ENCODE peak calls at places on chromosomes 3 and 15, in seven cellular contexts. I, C, G, Q, W, U and K are unnamed samples.

GRCh38 chr15:98174286-98174685 is 213.8 kb downstream of the ARRDC4 start:
- DNase-seq in I (no peak), C (no peak), G (no peak), Q (no peak), W (no peak), U (no peak), K (no peak)

GRCh38 chr3:37197810-37198371 is 23.5 kb upstream of the LRRFIP2 start:
- DNase-seq in I (no peak), C (no peak), G (no peak), Q (peak), W (no peak), U (peak), K (no peak)

GRCh38 chr3:177135841-177136492 is 61.3 kb downstream of the TBL1XR1 start:
- DNase-seq in I (no peak), C (no peak), G (no peak), Q (no peak), W (no peak), U (no peak), K (no peak)

GRCh38 chr3:72848703-72849081 is 447 bp upstream of the SHQ1 start:
- DNase-seq in I (no peak), C (no peak), G (no peak), Q (no peak), W (no peak), U (no peak), K (no peak)

GRCh38 chr3:60610441-60611112 is 640.7 kb downstream of the FHIT start:
- DNase-seq in I (no peak), C (no peak), G (peak), Q (peak), W (peak), U (peak), K (peak)

GRCh38 chr15:84604804-84605203 is 4.0 kb downstream of the ZSCAN2 start:
- DNase-seq in I (no peak), C (no peak), G (no peak), Q (no peak), W (no peak), U (no peak), K (no peak)

GRCh38 chr3:45881031-45882022 is 5.0 kb upstream of the CCR9 start:
- DNase-seq in I (no peak), C (no peak), G (no peak), Q (no peak), W (no peak), U (no peak), K (no peak)

GRCh38 chr15:71048913-71049675 is 66.2 kb upstream of the THSD4 start:
- DNase-seq in I (no peak), C (no peak), G (no peak), Q (peak), W (no peak), U (peak), K (no peak)

GRCh38 chr3:150073513-150073912 is 102.8 kb upstream of the PFN2 start:
- DNase-seq in I (no peak), C (no peak), G (no peak), Q (no peak), W (no peak), U (no peak), K (no peak)

GRCh38 chr15:38564557-38565286 is at the start of gene RASGRP1:
- DNase-seq in I (peak), C (peak), G (no peak), Q (peak), W (peak), U (peak), K (no peak)

GRCh38 chr3:42090973-42091731 is at the start of gene TRAK1:
- DNase-seq in I (no peak), C (no peak), G (peak), Q (no peak), W (no peak), U (peak), K (no peak)

GRCh38 chr15:77580991-77581682 is 51.6 kb downstream of the LINGO1 start:
- DNase-seq in I (no peak), C (no peak), G (peak), Q (no peak), W (no peak), U (no peak), K (no peak)

GRCh38 chr3:15703346-15703745 is 94.4 kb downstream of the ANKRD28 start:
- DNase-seq in I (no peak), C (no peak), G (no peak), Q (no peak), W (no peak), U (no peak), K (no peak)

GRCh38 chr15:81752149-81752942 is 293.5 kb downstream of the MEX3B start:
- DNase-seq in I (peak), C (no peak), G (peak), Q (peak), W (no peak), U (no peak), K (no peak)

GRCh38 chr15:75578948-75579908 is at the start of gene PTPN9:
- DNase-seq in I (peak), C (peak), G (peak), Q (peak), W (peak), U (peak), K (peak)

GRCh38 chr3:151305081-151305777 is 11.4 kb downstream of the GPR87 start:
- DNase-seq in I (no peak), C (no peak), G (peak), Q (peak), W (peak), U (peak), K (no peak)
- TF ChIP-seq CTCF in I (no peak), C (no peak), G (no peak), Q (peak), W (no peak), U (no peak), K (no peak)

GRCh38 chr3:114706591-114707224 is 412.9 kb downstream of the TIGIT start:
- DNase-seq in I (no peak), C (no peak), G (no peak), Q (peak), W (no peak), U (peak), K (no peak)
- TF ChIP-seq CTCF in I (no peak), C (no peak), G (no peak), Q (no peak), W (no peak), U (no peak), K (no peak)

GRCh38 chr3:195718477-195718984 is 2.2 kb upstream of the MUC20 start:
- DNase-seq in I (no peak), C (no peak), G (no peak), Q (no peak), W (no peak), U (no peak), K (no peak)
- TF ChIP-seq CTCF in I (no peak), C (no peak), G (no peak), Q (no peak), W (no peak), U (no peak), K (no peak)

GRCh38 chr3:128607710-128608048 is 42.9 kb downstream of the RPN1 start:
- DNase-seq in I (no peak), C (no peak), G (no peak), Q (no peak), W (no peak), U (no peak), K (no peak)

GRCh38 chr3:128609294-128609693 is 41.3 kb downstream of the RPN1 start:
- DNase-seq in I (no peak), C (no peak), G (no peak), Q (no peak), W (no peak), U (no peak), K (no peak)

GRCh38 chr3:128603811-128604447 is 46.7 kb downstream of the RPN1 start:
- DNase-seq in I (no peak), C (no peak), G (no peak), Q (no peak), W (no peak), U (no peak), K (no peak)

GRCh38 chr3:128603313-128603712 is 47.3 kb downstream of the RPN1 start:
- DNase-seq in I (no peak), C (no peak), G (no peak), Q (no peak), W (no peak), U (no peak), K (no peak)

GRCh38 chr3:128605091-128606046 is 45.2 kb downstream of the RPN1 start:
- DNase-seq in I (no peak), C (no peak), G (no peak), Q (no peak), W (no peak), U (no peak), K (no peak)
- TF ChIP-seq CTCF in I (no peak), C (no peak), G (no peak), Q (no peak), W (no peak), U (no peak), K (no peak)

GRCh38 chr3:51975857-51976549 is 1.1 kb downstream of the ABHD14A start:
- DNase-seq in I (peak), C (no peak), G (peak), Q (peak), W (peak), U (peak), K (peak)
- TF ChIP-seq CTCF in I (no peak), C (no peak), G (no peak), Q (peak), W (peak), U (no peak), K (no peak)

GRCh38 chr15:78671626-78672211 is 30.7 kb upstream of the CHRNB4 start:
- DNase-seq in I (no peak), C (no peak), G (no peak), Q (no peak), W (no peak), U (no peak), K (no peak)
- TF ChIP-seq CTCF in I (no peak), C (no peak), G (no peak), Q (no peak), W (no peak), U (no peak), K (no peak)

DNA sequence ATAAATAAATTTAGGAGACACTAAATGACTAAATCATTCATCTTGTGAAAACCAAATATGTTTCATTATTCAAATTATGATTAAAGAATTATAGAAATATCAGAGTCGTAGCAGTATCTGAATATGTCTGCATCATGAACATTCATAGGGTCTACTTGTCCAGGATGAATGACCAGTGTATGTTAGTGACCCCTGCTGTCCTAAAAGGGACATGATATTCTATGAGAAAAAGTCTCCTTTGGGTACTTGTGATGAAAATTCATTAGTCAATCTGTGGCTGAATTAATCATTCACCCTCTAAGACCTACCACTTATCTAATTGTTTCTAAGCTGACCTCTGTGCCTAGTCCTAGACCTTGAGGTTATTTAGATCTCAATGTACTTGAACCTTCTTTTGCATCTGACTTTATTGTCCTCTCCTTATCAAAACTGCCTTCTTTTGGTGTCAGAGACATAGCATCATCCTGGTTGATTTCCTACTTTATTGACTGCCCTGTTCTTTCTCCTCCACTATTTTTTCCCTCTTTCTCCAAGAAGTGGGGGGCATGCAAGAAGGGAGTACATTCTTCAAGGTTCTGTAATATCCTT is 799.3 kb downstream of the DIPK2A start:
- DNase-seq in I (no peak), C (no peak), G (no peak), Q (peak), W (no peak), U (peak), K (no peak)
- TF ChIP-seq CTCF in I (no peak), C (no peak), G (no peak), Q (peak), W (peak), U (peak), K (no peak)

DNA sequence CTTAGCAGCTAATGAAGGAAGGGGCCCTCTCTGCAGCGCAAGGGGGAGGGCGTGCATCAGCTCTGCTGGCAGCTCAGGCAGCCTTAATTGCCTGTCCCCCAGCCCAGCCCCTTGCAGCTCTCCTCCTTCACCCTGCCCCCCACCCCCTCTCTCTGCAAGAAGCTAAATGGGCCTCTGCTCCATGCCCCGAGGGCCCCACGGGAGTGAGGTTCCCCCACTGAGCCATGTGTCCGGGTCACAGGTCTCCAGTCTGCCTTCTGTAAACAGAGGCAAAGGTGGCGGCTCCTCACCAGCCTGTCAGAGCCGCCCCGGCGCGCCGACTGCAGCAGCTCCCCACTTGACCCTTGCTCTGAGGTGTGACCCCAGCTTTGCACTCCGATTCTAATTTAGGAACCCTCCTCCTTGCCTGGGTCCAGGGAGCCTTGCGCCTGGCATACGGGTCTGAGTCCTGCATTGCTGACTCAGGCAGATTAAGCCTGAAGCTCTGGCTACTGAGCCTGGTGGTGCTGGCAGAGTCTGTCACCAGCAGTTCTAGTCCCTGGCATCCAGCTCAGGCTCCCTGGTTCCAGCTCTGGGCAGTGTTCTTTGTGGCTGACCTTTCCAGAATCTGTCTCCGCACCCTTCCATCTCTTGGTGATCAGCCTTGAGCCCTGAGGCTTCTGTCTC is 28.0 kb upstream of the NTRK3 start:
- DNase-seq in I (no peak), C (no peak), G (no peak), Q (no peak), W (no peak), U (no peak), K (no peak)
- TF ChIP-seq CTCF in I (no peak), C (no peak), G (no peak), Q (no peak), W (no peak), U (no peak), K (no peak)